ENCODE peak calls at places on chromosome 4, in four cellular contexts. X is epithelial cell of esophagus, P is cardiac muscle cell, N is PC-9. F is an unnamed sample.
A peak's percentile ranks its signal among the peaks of the same experiment; 100 is the strongest.

GRCh38 chr4:54566608-54567007 is 91.1 kb upstream of the KIT start:
- DNase-seq in N (no peak), P (no peak), X (no peak), F (no peak)

GRCh38 chr4:54882616-54883015 is 224.9 kb downstream of the KIT start:
- DNase-seq in P (peak; percentile 13), N (no peak), X (peak; percentile 22), F (no peak)

GRCh38 chr4:80074059-80074458 is 1.0 kb upstream of the ANTXR2 start:
- DNase-seq in N (no peak), P (peak; percentile 31), X (no peak), F (no peak)

GRCh38 chr4:76376534-76376933 is 44.4 kb downstream of the CCDC158 start:
- DNase-seq in P (no peak), N (no peak), X (no peak), F (no peak)

GRCh38 chr4:74671074-74671698 is 123.1 kb downstream of the BTC start:
- DNase-seq in X (peak; percentile 77), P (peak; percentile 90), N (peak; percentile 38), F (no peak)

GRCh38 chr4:42906906-42907774 is 14.6 kb downstream of the GRXCR1 start:
- DNase-seq in X (peak; percentile 46), P (no peak), N (no peak), F (no peak)

GRCh38 chr4:102935716-102936115 is 66.9 kb downstream of the CISD2 start:
- DNase-seq in X (no peak), P (no peak), N (no peak), F (no peak)

GRCh38 chr4:37516057-37516775 is 170.0 kb downstream of the RELL1 start:
- DNase-seq in N (no peak), X (no peak), P (no peak), F (no peak)

GRCh38 chr4:86967798-86968197 is 33.0 kb downstream of the AFF1 start:
- DNase-seq in X (peak; percentile 54), N (no peak), P (peak; percentile 51), F (no peak)

GRCh38 chr4:87843936-87844335 is 11.2 kb downstream of the MEPE start:
- DNase-seq in P (peak; percentile 75), X (peak; percentile 86), N (no peak), F (no peak)

GRCh38 chr4:116143221-116143620 is 942.2 kb downstream of the TRAM1L1 start:
- DNase-seq in P (no peak), N (no peak), X (no peak), F (no peak)

GRCh38 chr4:159070742-159071141 is 32.1 kb upstream of the RAPGEF2 start:
- DNase-seq in N (no peak), P (peak; percentile 48), X (peak; percentile 67), F (no peak)

GRCh38 chr4:134773497-134774000 is 572.0 kb upstream of the PABPC4L start:
- DNase-seq in X (no peak), N (no peak), P (no peak), F (no peak)

DNA sequence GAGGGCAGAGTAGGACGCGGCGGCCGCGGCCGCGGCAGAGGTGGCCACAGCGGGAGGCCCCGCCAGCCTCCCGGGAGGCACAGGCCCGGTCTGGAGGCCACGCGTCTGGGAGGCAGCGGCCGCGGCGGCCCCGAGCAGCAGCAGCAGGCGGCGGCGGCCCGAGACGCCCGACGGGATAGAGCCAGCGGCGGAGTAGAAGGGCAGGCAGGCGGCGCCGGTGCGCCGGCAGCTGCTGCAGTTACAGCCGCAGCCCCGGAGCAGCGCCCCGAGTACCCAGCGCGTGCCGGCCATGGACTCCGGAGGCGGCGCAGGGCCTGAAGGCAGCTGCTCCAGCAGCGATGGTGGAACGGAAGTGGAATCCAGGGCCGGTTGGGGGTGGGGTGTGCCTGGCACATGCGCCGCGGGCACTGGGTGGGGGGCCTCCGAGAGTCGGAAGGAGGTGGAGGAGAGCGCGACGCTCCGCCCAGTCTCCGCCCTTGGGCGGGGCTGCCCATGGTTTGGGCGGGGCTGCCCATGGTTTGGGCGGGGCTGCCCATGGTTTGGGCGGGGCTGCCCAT is at the start of gene GRSF1:
- DNase-seq in X (peak; percentile 96), P (peak; percentile 96), N (peak; percentile 58), F (peak; percentile 40)
- TF ChIP-seq CTCF in X (no peak), P (no peak), N (no peak), F (no peak)

GRCh38 chr4:105198541-105198940 is 51.9 kb downstream of the TET2 start:
- DNase-seq in X (no peak), N (no peak), P (no peak), F (no peak)

GRCh38 chr4:105192910-105193309 is 46.2 kb downstream of the TET2 start:
- DNase-seq in N (no peak), P (no peak), X (no peak), F (no peak)

GRCh38 chr4:105194328-105195231 is 47.9 kb downstream of the TET2 start:
- DNase-seq in P (no peak), N (no peak), X (peak; percentile 64), F (no peak)

GRCh38 chr4:105197777-105198176 is 51.1 kb downstream of the TET2 start:
- DNase-seq in N (no peak), P (no peak), X (peak; percentile 14), F (no peak)

DNA sequence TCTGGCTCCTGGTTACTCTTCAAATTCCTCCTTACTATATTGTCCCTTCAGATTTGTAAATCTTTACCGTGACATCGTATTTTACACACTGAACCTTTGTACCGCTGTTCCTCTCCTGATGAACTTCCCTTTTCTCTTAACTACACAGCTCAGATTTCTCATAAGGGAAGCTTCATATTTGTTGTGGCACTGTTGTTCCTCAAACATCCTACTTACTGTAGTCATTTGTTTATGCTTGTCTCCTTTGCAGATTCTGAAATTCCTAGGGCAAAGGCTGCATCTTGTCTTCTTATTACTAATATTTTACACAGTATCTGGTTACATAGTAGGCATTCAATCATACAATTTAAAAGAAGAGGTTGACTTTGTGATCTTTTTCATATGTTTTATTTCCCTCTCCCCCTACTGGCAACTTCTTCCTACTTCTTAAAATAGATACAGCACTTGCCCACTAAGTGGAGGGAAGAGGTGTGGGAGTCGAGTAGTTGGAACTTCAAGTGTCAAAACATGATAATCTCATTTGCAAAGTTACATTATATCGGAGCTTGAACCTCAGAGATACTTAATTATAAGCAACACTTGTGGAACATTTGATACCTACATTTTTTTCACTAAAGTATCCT is 50.0 kb downstream of the TET2 start:
- DNase-seq in N (no peak), P (no peak), X (peak; percentile 24), F (no peak)
- TF ChIP-seq CTCF in N (no peak), P (peak; percentile 35), X (no peak), F (no peak)

DNA sequence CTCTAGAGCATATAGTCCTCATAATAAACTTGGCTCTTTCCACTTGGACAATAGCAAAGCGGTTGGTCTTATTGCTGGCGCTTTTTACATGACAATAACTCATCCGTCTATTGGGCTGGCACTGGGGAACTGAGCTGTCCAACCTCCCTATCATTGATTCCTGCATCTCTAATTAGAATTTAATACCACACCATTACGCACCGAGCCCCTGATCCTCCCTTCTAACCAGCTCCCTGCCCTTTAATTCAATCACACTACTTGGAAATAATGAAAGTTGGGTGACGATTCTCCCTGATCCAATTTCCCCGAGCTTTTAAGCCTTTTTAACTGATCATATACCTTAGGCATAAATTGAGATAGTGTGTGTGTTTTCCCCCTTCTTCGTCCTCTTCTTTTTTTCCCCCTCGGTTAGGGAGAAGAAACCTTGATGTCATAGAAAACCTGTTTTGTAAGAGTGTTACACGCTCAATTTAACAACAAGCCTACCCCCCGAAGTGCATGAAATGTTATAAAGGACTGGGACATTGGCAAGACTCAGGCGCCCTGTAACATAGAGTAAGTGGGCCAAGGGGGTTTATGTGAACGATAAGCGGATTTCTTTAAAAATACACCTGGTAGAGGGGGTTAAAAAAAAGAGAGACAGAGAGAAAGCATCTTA is 392 bp upstream of the PHOX2B start:
- DNase-seq in X (no peak), N (no peak), P (no peak), F (no peak)
- TF ChIP-seq CTCF in X (no peak), N (no peak), P (no peak), F (no peak)

DNA sequence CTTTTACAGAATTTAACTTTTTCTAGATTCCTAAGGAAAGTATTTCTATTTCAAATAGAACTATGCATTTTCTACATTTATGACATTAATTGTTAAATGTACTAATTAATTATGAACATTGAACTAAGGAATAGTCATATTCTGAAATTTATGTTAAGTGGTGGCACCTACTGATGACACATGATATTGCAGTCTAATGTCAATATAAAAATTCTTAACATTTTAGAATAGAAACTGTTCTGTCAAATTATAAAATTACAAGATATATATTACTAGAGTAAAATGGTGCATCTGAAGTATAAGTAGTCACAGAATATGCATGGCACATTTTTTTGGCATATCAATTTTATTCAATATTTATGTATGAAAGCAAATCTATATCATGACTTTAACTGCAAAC is 40.2 kb upstream of the NDNF start:
- DNase-seq in P (no peak), N (no peak), X (no peak), F (no peak)
- TF ChIP-seq CTCF in P (peak; percentile 43), N (peak; percentile 74), X (no peak), F (peak; percentile 54)